ENCODE peak calls at places on chromosomes 12 and 14, in eight cellular contexts. M is IMR-90, J is mammary epithelial cell, V is neuronal stem cell, T is GM23248, X is H9, F is K562, I is fibroblast of lung. S is an unnamed sample. For H3K4me1, the result is how much of the 10 kb centered on the place peaks cover.

GRCh38 chr14:36852853-36853634 is 191.4 kb downstream of the PAX9 start:
- DNase-seq in X (no peak), J (no peak), I (peak), M (no peak), F (no peak), T (peak), V (no peak), S (peak)

GRCh38 chr14:41609704-41610183 is 3.1 kb downstream of the LRFN5 start:
- DNase-seq in M (peak), J (no peak), T (peak), I (peak), X (peak), V (peak), F (no peak), S (peak)

GRCh38 chr12:16605666-16606116 is 271 bp downstream of the LMO3 start:
- DNase-seq in F (no peak), I (peak), T (peak), J (peak), X (no peak), V (no peak), M (peak), S (peak)

GRCh38 chr12:40647651-40648050 is 44.6 kb upstream of the CNTN1 start:
- DNase-seq in I (peak), T (peak), M (no peak), X (no peak), V (no peak), J (peak), F (no peak), S (peak)

GRCh38 chr12:44668443-44668842 is 207.7 kb downstream of the NELL2 start:
- DNase-seq in X (no peak), I (no peak), J (no peak), F (no peak), M (no peak), V (no peak), T (no peak), S (no peak)

GRCh38 chr12:89390802-89391673 is 38.7 kb upstream of the DUSP6 start:
- DNase-seq in X (no peak), J (peak), V (no peak), T (peak), M (peak), F (peak), I (peak), S (peak)

GRCh38 chr14:61296707-61297502 is 15.8 kb upstream of the TMEM30B start:
- DNase-seq in M (peak), X (no peak), V (no peak), J (peak), T (peak), I (peak), F (peak), S (peak)

GRCh38 chr12:65602579-65603295 is 221.5 kb upstream of the HMGA2 start:
- DNase-seq in J (peak), M (peak), X (peak), F (peak), I (peak), V (peak), T (peak), S (peak)

GRCh38 chr12:113381237-113381636 is 22.4 kb downstream of the SDS start:
- DNase-seq in X (no peak), J (no peak), T (no peak), V (no peak), F (no peak), I (no peak), M (no peak), S (no peak)

GRCh38 chr14:83988274-83988673 is 1541.7 kb upstream of the FLRT2 start:
- DNase-seq in M (peak), F (no peak), J (no peak), V (no peak), I (no peak), T (no peak), X (no peak), S (no peak)

GRCh38 chr14:77707355-77707723 is 484 bp downstream of the ALKBH1 start:
- DNase-seq in T (peak), V (peak), F (peak), I (peak), M (peak), J (peak), X (no peak), S (peak)

GRCh38 chr14:65462411-65462810 is 49.9 kb downstream of the FUT8 start:
- DNase-seq in I (peak), F (no peak), V (no peak), X (no peak), M (peak), T (peak), J (peak), S (peak)

GRCh38 chr12:63844391-63845341 is at the start of gene SRGAP1:
- DNase-seq in V (peak), J (peak), I (peak), M (peak), T (peak), F (peak), X (peak), S (peak)

GRCh38 chr12:50642755-50643154 is 121.1 kb upstream of the ATF1 start:
- DNase-seq in F (no peak), M (no peak), X (no peak), J (peak), T (no peak), I (no peak), V (no peak), S (no peak)

GRCh38 chr12:67531051-67531450 is 117.5 kb upstream of the DYRK2 start:
- DNase-seq in T (peak), F (no peak), I (peak), X (no peak), V (no peak), M (no peak), J (no peak), S (peak)

GRCh38 chr14:59317346-59317745 is 128.9 kb downstream of the DAAM1 start:
- DNase-seq in J (no peak), I (no peak), M (no peak), T (no peak), F (no peak), V (no peak), X (no peak), S (no peak)
- H3K4me1 ChIP-seq in J (under half), I (under half), M (under half), T (under half), F (under half), V (under half), X (under half), S (under half)

GRCh38 chr12:106171117-106171750 is 32.5 kb upstream of the NUAK1 start:
- DNase-seq in T (no peak), X (no peak), V (no peak), F (no peak), M (peak), I (no peak), J (no peak), S (no peak)
- H3K9ac ChIP-seq in T (no peak), X (no peak), V (no peak), F (no peak), M (no peak), I (no peak), J (no peak), S (no peak)

DNA sequence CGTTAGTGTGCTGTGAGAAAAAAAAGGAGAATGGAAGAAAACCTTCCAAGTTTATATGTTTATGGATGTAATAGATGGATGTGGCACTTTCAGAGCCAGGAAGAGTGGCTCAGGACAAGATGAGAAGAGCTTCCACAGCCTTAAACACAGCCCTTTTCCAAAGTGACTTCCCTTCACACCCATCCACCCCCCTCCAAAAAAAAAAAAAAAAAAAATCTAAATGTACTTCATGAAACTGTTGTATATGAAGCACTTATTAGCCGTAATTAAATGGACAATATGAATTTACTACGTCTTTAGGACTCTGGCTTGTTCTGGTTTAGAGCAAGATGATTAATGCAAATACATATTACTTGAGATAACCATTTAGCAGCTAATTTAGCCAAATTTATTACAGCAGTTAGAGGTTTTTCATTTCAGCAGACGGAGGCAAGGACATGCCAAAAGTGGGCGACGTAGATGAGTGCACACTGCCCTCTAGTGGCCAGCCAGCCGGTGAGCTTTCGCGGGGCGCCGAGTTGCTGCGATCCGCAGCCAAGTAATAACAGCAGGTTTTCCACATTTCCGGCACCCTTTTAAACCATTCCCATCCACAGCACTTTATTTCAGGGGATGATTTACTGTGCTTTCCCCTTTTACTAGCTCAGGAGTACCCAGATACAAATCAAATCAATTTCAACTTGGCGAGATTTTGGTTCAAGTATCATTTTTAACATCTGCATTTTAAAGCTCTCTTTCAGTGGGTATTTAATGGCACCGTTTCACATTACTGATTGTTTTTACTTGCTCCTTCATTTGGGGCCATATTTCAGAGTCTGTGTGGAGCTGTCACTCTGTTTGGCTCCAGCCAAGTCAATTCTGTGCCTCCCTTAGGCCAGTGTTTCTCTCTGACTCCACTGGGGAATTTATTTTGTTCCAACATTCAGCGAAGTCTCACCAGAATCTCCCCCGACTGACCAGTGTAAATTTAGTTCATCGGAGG is 158.2 kb downstream of the EGLN3 start:
- DNase-seq in X (peak), J (peak), F (peak), T (peak), M (peak), V (peak), I (peak), S (peak)
- H3K4me1 ChIP-seq in X (under half), J (under half), F (under half), T (under half), M (under half), V (under half), I (under half), S (under half)

GRCh38 chr14:74302160-74302628 is 540 bp downstream of the ABCD4 start:
- DNase-seq in J (peak), V (no peak), I (peak), X (no peak), T (peak), M (peak), F (peak), S (peak)

GRCh38 chr14:74296037-74296467 is 6.7 kb downstream of the ABCD4 start:
- DNase-seq in M (no peak), V (no peak), I (no peak), F (no peak), X (no peak), J (no peak), T (no peak), S (no peak)

GRCh38 chr14:74302634-74303569 is at the start of gene ABCD4:
- DNase-seq in T (peak), F (peak), V (peak), X (peak), I (peak), M (peak), J (peak), S (peak)

GRCh38 chr14:74299061-74299545 is 3.6 kb downstream of the ABCD4 start:
- DNase-seq in V (peak), M (peak), F (no peak), T (peak), X (no peak), I (peak), J (no peak), S (peak)

DNA sequence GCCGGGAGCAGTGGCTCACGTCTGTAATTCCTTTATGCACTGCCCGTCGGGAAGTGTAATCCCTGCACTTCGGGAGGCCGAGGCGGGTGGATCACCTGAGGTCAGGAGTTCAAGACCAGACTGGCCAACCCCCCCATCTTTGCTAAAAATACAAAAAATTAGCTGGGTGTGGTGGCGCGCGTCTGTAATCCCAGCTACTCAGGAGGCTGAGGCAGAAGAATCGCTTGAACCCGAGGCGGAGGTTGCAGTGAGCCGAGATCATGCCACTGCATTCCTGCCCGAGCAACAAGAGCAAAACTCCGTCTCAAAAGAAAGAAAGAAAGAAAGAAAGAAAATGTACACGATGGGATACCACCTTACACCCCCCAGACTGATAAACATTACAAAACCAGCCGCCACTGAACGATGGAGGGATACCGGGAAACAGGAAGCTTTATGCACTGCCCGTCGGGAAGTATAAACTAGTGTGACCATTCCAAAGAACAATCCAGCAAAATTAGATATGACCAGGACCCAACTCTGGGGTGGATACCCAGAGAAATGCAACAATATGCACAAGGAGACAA is 1.1 kb downstream of the ABCD4 start:
- DNase-seq in F (peak), V (no peak), I (no peak), X (no peak), T (peak), M (no peak), J (no peak), S (no peak)
- H3K9ac ChIP-seq in F (peak), V (no peak), I (no peak), X (peak), T (peak), M (peak), J (peak), S (peak)

GRCh38 chr14:90093942-90094595 is 32.3 kb downstream of the KCNK13 start:
- DNase-seq in T (peak), I (peak), J (peak), V (no peak), M (no peak), F (no peak), X (no peak), S (peak)

GRCh38 chr14:90088160-90088559 is 26.4 kb downstream of the KCNK13 start:
- DNase-seq in I (peak), T (no peak), J (no peak), F (no peak), V (no peak), X (no peak), M (no peak), S (no peak)

GRCh38 chr14:90087433-90087832 is 25.6 kb downstream of the KCNK13 start:
- DNase-seq in J (peak), I (peak), M (peak), V (no peak), X (no peak), F (no peak), T (peak), S (peak)

GRCh38 chr14:90091393-90091792 is 29.6 kb downstream of the KCNK13 start:
- DNase-seq in J (no peak), F (no peak), M (peak), V (no peak), T (peak), I (peak), X (no peak), S (peak)
- H3K4me1 ChIP-seq in J (under half), F (under half), M (under half), V (under half), T (under half), I (under half), X (under half), S (under half)

DNA sequence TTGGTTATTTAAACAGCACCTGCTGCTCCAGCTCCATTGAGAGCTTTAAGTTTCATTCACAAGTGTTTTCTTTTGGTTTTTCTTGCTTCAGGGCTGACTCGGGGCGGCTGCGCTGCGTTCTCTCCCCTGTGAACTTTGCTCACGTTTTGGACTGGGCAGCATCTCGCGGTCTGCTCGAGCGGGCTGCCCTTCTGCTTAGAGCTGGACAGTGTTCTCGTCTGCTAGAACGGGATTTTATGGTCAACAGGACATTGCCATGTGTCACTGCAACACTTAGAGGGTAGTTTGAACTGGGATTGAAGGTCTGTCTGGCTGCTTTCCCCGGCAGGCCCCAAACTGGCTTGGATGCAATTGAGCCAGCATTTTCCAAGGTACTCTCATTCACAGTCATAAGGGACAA is 57.7 kb upstream of the VRK1 start:
- DNase-seq in J (no peak), M (no peak), X (no peak), F (no peak), I (no peak), T (no peak), V (no peak), S (no peak)
- H3K9ac ChIP-seq in J (no peak), M (no peak), X (no peak), F (no peak), I (no peak), T (no peak), V (no peak), S (no peak)

GRCh38 chr12:9636150-9636549 is 28.4 kb upstream of the KLRB1 start:
- DNase-seq in V (no peak), T (no peak), M (no peak), I (no peak), X (no peak), J (no peak), F (no peak), S (no peak)
- H3K4me1 ChIP-seq in V (under half), T (under half), M (under half), I (under half), X (under half), J (under half), F (under half), S (under half)

DNA sequence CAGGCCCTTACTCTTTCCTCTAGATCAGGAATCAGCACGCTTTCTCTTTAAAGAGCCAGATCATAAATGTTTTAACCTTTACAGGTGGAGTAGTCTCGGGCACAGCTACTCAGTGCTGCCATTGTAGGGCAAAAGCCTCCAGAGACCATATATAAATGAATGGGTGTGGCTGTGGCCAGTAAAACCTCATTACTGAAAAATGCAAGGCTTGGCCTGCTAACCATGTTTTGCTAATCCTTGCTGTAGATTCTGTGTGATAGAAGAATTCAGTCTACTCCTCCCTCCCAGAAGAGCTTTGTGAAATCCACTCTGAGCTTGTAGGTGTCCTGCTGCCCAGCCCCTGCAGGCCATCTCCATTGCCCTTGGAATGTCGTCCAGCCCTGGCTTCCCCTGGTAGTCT is 58.1 kb downstream of the HSP90AA1 start:
- DNase-seq in I (peak), F (no peak), T (peak), J (peak), M (peak), X (no peak), V (no peak), S (peak)
- H3K9ac ChIP-seq in I (no peak), F (no peak), T (peak), J (peak), M (peak), X (no peak), V (no peak), S (peak)

GRCh38 chr12:46546634-46547273 is 174.2 kb upstream of the SLC38A2 start:
- DNase-seq in J (peak), F (peak), X (no peak), T (peak), M (peak), V (no peak), I (peak), S (peak)
- H3K4me1 ChIP-seq in J (half or more), F (under half), X (under half), T (under half), M (under half), V (under half), I (under half), S (under half)

GRCh38 chr12:14260011-14260993 is 105.2 kb upstream of the ATF7IP start:
- DNase-seq in J (peak), V (peak), F (peak), M (peak), X (peak), T (peak), I (peak), S (peak)

GRCh38 chr12:14262771-14263511 is 102.5 kb upstream of the ATF7IP start:
- DNase-seq in X (no peak), M (no peak), F (no peak), T (no peak), V (no peak), J (peak), I (no peak), S (no peak)

GRCh38 chr12:14259481-14260010 is 105.9 kb upstream of the ATF7IP start:
- DNase-seq in I (no peak), V (no peak), X (no peak), T (no peak), F (no peak), M (no peak), J (no peak), S (no peak)

GRCh38 chr12:14261861-14262260 is 103.6 kb upstream of the ATF7IP start:
- DNase-seq in M (no peak), T (no peak), F (no peak), I (no peak), V (no peak), X (no peak), J (no peak), S (no peak)

GRCh38 chr12:14261096-14261495 is 104.4 kb upstream of the ATF7IP start:
- DNase-seq in V (no peak), I (no peak), X (peak), F (no peak), J (no peak), T (no peak), M (no peak), S (no peak)
- H3K9ac ChIP-seq in V (no peak), I (no peak), X (peak), F (no peak), J (no peak), T (peak), M (peak), S (peak)